ENCODE peak calls at places on chromosome 9, in ten cellular contexts. B, U, W, H, R, A, O, V, S and Y are unnamed samples.

GRCh38 chr9:17480966-17481365 is 97.9 kb upstream of the SH3GL2 start:
- DNase-seq in B (no peak), U (no peak), W (no peak), H (no peak), R (no peak), A (no peak), O (no peak), V (no peak), S (no peak), Y (no peak)

GRCh38 chr9:87071473-87071872 is 124.2 kb upstream of the GAS1 start:
- DNase-seq in B (no peak), U (no peak), W (no peak), H (peak; percentile 23), R (no peak), A (no peak), O (no peak), V (no peak), S (no peak), Y (no peak)

GRCh38 chr9:120619751-120620655 is 40.0 kb upstream of the CDK5RAP2 start:
- DNase-seq in B (peak; percentile 56), U (no peak), W (peak; percentile 48), H (peak; percentile 75), R (no peak), A (peak; percentile 50), O (peak; percentile 68), V (peak; percentile 34), S (no peak), Y (peak; percentile 58)

GRCh38 chr9:97808415-97808814 is 44.6 kb upstream of the FOXE1 start:
- DNase-seq in B (no peak), U (no peak), W (no peak), H (no peak), R (no peak), A (no peak), O (no peak), V (no peak), S (no peak), Y (no peak)

GRCh38 chr9:14313378-14313940 is 482 bp downstream of the NFIB start:
- DNase-seq in B (no peak), U (no peak), W (no peak), H (peak; percentile 26), R (peak; percentile 60), A (peak; percentile 43), O (no peak), V (no peak), S (no peak), Y (no peak)

GRCh38 chr9:114995681-114996221 is 65.4 kb upstream of the TNFSF8 start:
- DNase-seq in B (no peak), U (no peak), W (no peak), H (no peak), R (no peak), A (no peak), O (no peak), V (no peak), S (no peak), Y (peak; percentile 74)

GRCh38 chr9:36144322-36145206 is 8.0 kb downstream of the GLIPR2 start:
- DNase-seq in B (peak; percentile 20), U (no peak), W (no peak), H (no peak), R (no peak), A (no peak), O (no peak), V (no peak), S (no peak), Y (no peak)

GRCh38 chr9:99366601-99367000 is 144.5 kb downstream of the SEC61B start:
- DNase-seq in B (no peak), U (no peak), W (no peak), H (no peak), R (no peak), A (no peak), O (no peak), V (no peak), S (no peak), Y (no peak)

GRCh38 chr9:109452761-109453160 is 45.3 kb downstream of the PTPN3 start:
- DNase-seq in B (no peak), U (no peak), W (no peak), H (no peak), R (no peak), A (no peak), O (no peak), V (no peak), S (peak; percentile 34), Y (no peak)

GRCh38 chr9:136361047-136361756 is 2.3 kb downstream of the DNLZ start:
- DNase-seq in B (no peak), U (no peak), W (peak; percentile 24), H (no peak), R (no peak), A (no peak), O (no peak), V (no peak), S (no peak), Y (no peak)

GRCh38 chr9:78562021-78562420 is 265.1 kb downstream of the PSAT1 start:
- DNase-seq in B (no peak), U (no peak), W (no peak), H (no peak), R (no peak), A (no peak), O (no peak), V (no peak), S (no peak), Y (no peak)

GRCh38 chr9:95346021-95346420 is 28.5 kb upstream of the FANCC start:
- DNase-seq in B (no peak), U (no peak), W (no peak), H (no peak), R (no peak), A (no peak), O (no peak), V (no peak), S (no peak), Y (no peak)

GRCh38 chr9:95350266-95350665 is 32.8 kb upstream of the FANCC start:
- DNase-seq in B (no peak), U (no peak), W (no peak), H (no peak), R (no peak), A (no peak), O (no peak), V (no peak), S (no peak), Y (no peak)

GRCh38 chr9:95351051-95351450 is 33.5 kb upstream of the FANCC start:
- DNase-seq in B (no peak), U (no peak), W (no peak), H (no peak), R (no peak), A (no peak), O (no peak), V (no peak), S (no peak), Y (peak; percentile 70)

GRCh38 chr9:95344735-95345134 is 27.2 kb upstream of the FANCC start:
- DNase-seq in B (no peak), U (no peak), W (no peak), H (no peak), R (no peak), A (no peak), O (no peak), V (no peak), S (no peak), Y (no peak)

GRCh38 chr9:95349109-95350038 is 31.9 kb upstream of the FANCC start:
- DNase-seq in B (no peak), U (no peak), W (no peak), H (no peak), R (no peak), A (no peak), O (no peak), V (no peak), S (no peak), Y (no peak)
- H3K4me3 ChIP-seq in B (peak overlapping the region; percentile 44), U (no peak overlapping the region), W (peak overlapping the region; percentile 44), H (no peak overlapping the region), R (peak overlapping the region; percentile 11), A (peak overlapping the region; percentile 30), O (peak overlapping the region; percentile 39), V (no peak overlapping the region), S (peak overlapping the region; percentile 50), Y (peak overlapping the region; percentile 27)

DNA sequence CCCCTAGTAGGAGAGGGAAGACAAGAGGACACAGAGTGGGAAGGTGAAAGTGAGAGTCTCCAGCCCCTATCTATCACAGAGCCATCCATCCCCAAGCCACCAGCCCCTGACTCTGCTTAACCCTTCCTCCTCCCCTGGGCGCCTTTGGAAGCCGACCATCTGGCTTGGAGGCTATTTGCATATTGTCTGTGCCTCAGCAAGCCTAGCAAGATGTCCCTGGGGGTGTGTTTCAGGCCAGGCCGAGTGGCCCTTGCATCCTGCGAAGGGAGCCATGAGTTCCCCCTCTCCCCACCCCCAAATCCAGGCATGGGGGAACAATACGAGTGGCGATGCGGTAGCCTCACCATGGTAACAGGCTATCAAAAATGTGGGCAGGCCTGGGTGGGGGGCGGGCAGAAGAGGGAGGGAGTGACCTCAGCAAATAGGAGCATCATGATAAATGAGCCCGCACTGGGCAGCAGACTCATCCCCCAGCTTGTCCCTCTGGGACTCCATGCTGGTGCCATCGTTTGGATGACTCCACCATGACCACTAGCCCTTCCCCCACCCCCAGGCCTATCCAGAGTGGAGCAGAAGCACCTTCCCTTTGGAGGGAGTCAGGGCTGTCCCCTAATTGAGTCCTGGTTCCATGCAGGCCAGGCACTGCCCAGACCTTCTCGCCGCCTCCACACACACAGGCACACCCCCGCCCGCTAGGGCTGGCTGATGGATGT is 14.5 kb downstream of the URM1 start:
- DNase-seq in B (no peak), U (no peak), W (no peak), H (no peak), R (no peak), A (no peak), O (no peak), V (no peak), S (no peak), Y (no peak)
- H3K27me3 ChIP-seq in B (no peaks in the 10 kb centered on the region), U (no peaks in the 10 kb centered on the region), W (no peaks in the 10 kb centered on the region), H (no peaks in the 10 kb centered on the region), R (no peaks in the 10 kb centered on the region), A (no peaks in the 10 kb centered on the region), O (no peaks in the 10 kb centered on the region), V (no peaks in the 10 kb centered on the region), S (no peaks in the 10 kb centered on the region), Y (no peaks in the 10 kb centered on the region)

GRCh38 chr9:126513159-126514036 is 100.3 kb upstream of the LMX1B start:
- DNase-seq in B (no peak), U (peak; percentile 43), W (no peak), H (peak; percentile 7), R (no peak), A (no peak), O (no peak), V (no peak), S (no peak), Y (peak; percentile 37)
- H3K4me3 ChIP-seq in B (no peak overlapping the region), U (no peak overlapping the region), W (no peak overlapping the region), H (no peak overlapping the region), R (no peak overlapping the region), A (no peak overlapping the region), O (peak overlapping the region; percentile 32), V (no peak overlapping the region), S (no peak overlapping the region), Y (peak overlapping the region; percentile 20)

DNA sequence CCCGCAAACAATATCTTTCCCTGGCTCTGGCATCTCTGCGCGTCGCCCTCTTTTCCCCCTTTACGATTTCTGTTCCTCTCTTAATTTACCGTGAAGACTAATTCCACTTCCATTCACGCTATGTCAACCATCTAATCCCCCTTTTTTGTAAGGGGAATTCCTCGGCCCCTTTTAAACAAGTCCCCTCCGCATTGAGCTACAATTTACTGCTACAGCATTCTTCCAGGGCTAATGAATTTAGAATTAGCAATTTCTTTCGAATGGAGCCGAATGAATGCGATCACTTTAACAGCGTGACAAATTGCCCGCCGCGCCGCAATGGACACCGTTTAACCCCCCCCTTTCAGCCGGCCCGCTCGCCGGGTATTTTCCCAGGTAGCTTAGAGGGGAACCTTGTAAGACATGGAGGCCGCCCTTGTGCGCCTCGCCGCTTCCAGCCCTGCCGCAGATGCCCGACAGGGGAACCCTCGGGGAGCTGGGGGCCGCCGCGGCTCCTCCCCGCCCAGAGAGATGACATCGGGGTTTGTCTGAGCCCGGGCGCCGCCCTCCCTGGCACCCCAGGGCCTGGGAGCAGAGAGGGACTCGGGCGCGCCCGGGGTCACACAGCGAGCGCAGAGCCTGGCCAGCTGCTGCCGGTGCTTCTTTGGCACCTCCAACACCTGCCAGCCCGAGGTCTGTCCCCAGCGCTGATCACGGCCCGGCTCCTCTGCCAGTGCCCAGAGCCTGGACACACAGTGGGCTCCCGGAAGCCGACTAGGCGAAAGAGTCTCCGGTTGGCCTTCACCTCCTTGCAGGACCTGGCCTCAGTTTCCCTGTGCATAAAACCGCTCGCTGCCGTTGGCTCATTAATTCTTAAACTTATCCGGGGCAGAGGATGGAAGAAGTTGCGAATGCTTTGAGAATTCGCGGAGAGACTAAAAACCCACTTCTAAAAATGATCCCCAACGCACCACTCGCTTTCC is 1.3 kb downstream of the PRDM12 start:
- DNase-seq in B (no peak), U (no peak), W (no peak), H (no peak), R (no peak), A (no peak), O (no peak), V (no peak), S (no peak), Y (no peak)
- H3K27me3 ChIP-seq in B (peaks cover 31% of the 10 kb centered on the region), U (peaks cover 17% of the 10 kb centered on the region), W (peaks cover 85% of the 10 kb centered on the region), H (peaks cover 40% of the 10 kb centered on the region), R (peaks cover 65% of the 10 kb centered on the region), A (peaks cover 76% of the 10 kb centered on the region), O (peaks cover 70% of the 10 kb centered on the region), V (peaks cover 39% of the 10 kb centered on the region), S (peaks cover 81% of the 10 kb centered on the region), Y (no peaks in the 10 kb centered on the region)